ENCODE peak calls at places on chromosomes 5 and 9, in six cellular contexts. A, K, R, N, P and Y are unnamed samples.

GRCh38 chr9:33161011-33161588 is 6.0 kb downstream of the B4GALT1 start:
- DNase-seq in N (no peak), P (peak), R (peak), A (peak), K (peak), Y (peak)

GRCh38 chr5:1634337-1634661 is 110.5 kb upstream of the LPCAT1 start:
- DNase-seq in R (no peak), P (no peak), A (no peak), K (no peak), N (no peak), Y (no peak)

GRCh38 chr9:104557179-104557634 is 11.8 kb upstream of the OR13C8 start:
- DNase-seq in N (no peak), P (no peak), K (no peak), A (peak), R (no peak), Y (no peak)

GRCh38 chr9:85262333-85262732 is 479.4 kb downstream of the AGTPBP1 start:
- DNase-seq in A (peak), K (no peak), N (no peak), P (no peak), R (no peak), Y (no peak)

GRCh38 chr5:107455111-107455544 is 215.6 kb downstream of the EFNA5 start:
- DNase-seq in N (no peak), P (peak), A (no peak), K (no peak), R (no peak), Y (no peak)

GRCh38 chr9:99173570-99174504 is 47.9 kb downstream of the ALG2 start:
- DNase-seq in A (no peak), K (peak), R (no peak), N (no peak), P (no peak), Y (no peak)

GRCh38 chr9:84447305-84447704 is 106.7 kb upstream of the SLC28A3 start:
- DNase-seq in R (no peak), A (no peak), P (no peak), N (no peak), K (no peak), Y (no peak)

GRCh38 chr5:170220196-170220595 is 12.6 kb upstream of the C5orf58 start:
- DNase-seq in K (no peak), P (no peak), A (no peak), R (no peak), N (no peak), Y (no peak)

GRCh38 chr9:92887880-92888338 is 10.1 kb upstream of the ZNF484 start:
- DNase-seq in A (no peak), P (no peak), K (no peak), N (no peak), R (no peak), Y (no peak)

GRCh38 chr9:5073701-5074100 is 88.6 kb downstream of the JAK2 start:
- DNase-seq in P (no peak), R (no peak), A (no peak), N (no peak), K (no peak), Y (no peak)

GRCh38 chr9:136886610-136887597 is 588 bp downstream of the TRAF2 start:
- DNase-seq in A (peak), K (no peak), R (no peak), N (no peak), P (peak), Y (no peak)

GRCh38 chr5:43034591-43034968 is 5.5 kb downstream of the ANXA2R start:
- DNase-seq in K (no peak), P (no peak), N (no peak), A (peak), R (no peak), Y (no peak)

GRCh38 chr5:172777381-172778222 is 6.6 kb upstream of the DUSP1 start:
- DNase-seq in P (peak), R (peak), K (peak), N (no peak), A (peak), Y (peak)

GRCh38 chr9:33011857-33012256 is 10.4 kb upstream of the APTX start:
- DNase-seq in K (no peak), R (no peak), N (no peak), P (no peak), A (no peak), Y (no peak)